ENCODE peak calls at places on chromosomes 7 and 10, in seven cellular contexts. O, C, S, G, Y, A and H are unnamed samples.

GRCh38 chr7:117227091-117227490 is 95.8 kb downstream of the WNT2 start:
- DNase-seq in O (peak; percentile 36), C (no peak), S (no peak), G (no peak), Y (no peak), A (no peak), H (no peak)

GRCh38 chr7:75650062-75650461 is 88.7 kb downstream of the HIP1 start:
- DNase-seq in O (no peak), C (peak; percentile 64), S (no peak), G (no peak), Y (no peak), A (peak; percentile 72), H (no peak)

GRCh38 chr7:69652947-69653701 is 54.8 kb downstream of the AUTS2 start:
- DNase-seq in O (no peak), C (no peak), S (no peak), G (no peak), Y (no peak), A (no peak), H (no peak)

GRCh38 chr10:33950216-33950615 is 615.7 kb upstream of the NRP1 start:
- DNase-seq in O (no peak), C (no peak), S (no peak), G (no peak), Y (no peak), A (peak; percentile 23), H (no peak)

GRCh38 chr10:62492012-62492869 is 118.1 kb downstream of the ZNF365 start:
- DNase-seq in O (peak; percentile 50), C (peak; percentile 41), S (peak; percentile 41), G (peak; percentile 92), Y (peak; percentile 48), A (peak; percentile 66), H (peak; percentile 48)

GRCh38 chr7:106041140-106041717 is 70.9 kb downstream of the SYPL1 start:
- DNase-seq in O (peak; percentile 71), C (peak; percentile 85), S (peak; percentile 65), G (peak; percentile 79), Y (peak; percentile 47), A (peak; percentile 88), H (peak; percentile 40)

GRCh38 chr7:5854738-5855137 is 25.9 kb upstream of the OCM start:
- DNase-seq in O (no peak), C (no peak), S (no peak), G (no peak), Y (no peak), A (no peak), H (no peak)

GRCh38 chr7:66047426-66047825 is 28.2 kb upstream of the ASL start:
- DNase-seq in O (peak; percentile 93), C (no peak), S (peak; percentile 6), G (peak; percentile 93), Y (peak; percentile 60), A (no peak), H (no peak)

GRCh38 chr10:119817991-119818888 is 54.4 kb downstream of the MCMBP start:
- DNase-seq in O (peak; percentile 52), C (peak; percentile 96), S (peak; percentile 91), G (no peak), Y (no peak), A (peak; percentile 94), H (no peak)

GRCh38 chr10:119818889-119819270 is 53.8 kb downstream of the MCMBP start:
- DNase-seq in O (no peak), C (peak; percentile 82), S (peak; percentile 38), G (no peak), Y (no peak), A (peak; percentile 80), H (no peak)

GRCh38 chr10:119815671-119816070 is 57.0 kb downstream of the MCMBP start:
- DNase-seq in O (no peak), C (no peak), S (no peak), G (no peak), Y (no peak), A (no peak), H (no peak)

GRCh38 chr10:119824299-119824698 is 48.3 kb downstream of the MCMBP start:
- DNase-seq in O (no peak), C (no peak), S (no peak), G (no peak), Y (no peak), A (no peak), H (no peak)

DNA sequence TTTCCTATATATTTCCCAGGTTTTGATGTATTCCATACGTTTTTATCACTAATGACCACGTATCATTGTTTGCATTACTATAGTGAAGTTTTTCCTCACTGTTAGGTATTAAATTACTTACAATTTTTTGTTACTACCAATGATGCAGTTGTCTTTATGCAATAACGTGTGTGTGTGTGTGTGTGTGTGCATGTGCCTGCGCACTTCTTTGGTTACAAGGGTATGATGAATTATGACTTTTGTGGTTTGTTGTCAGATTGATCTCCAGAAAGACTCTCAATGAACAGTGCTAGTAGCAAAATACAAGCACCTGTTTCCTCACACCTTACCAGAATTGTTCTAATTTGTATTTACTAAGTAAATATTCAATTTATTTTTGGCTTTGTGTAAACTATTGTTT is 51.5 kb downstream of the MCMBP start:
- DNase-seq in O (no peak), C (no peak), S (no peak), G (no peak), Y (no peak), A (no peak), H (no peak)
- H3K4me2 ChIP-seq in O (no peak overlapping the region), C (peak overlapping the region; percentile 86), S (peak overlapping the region; percentile 83), G (no peak overlapping the region), Y (no peak overlapping the region), A (peak overlapping the region; percentile 74), H (no peak overlapping the region)

GRCh38 chr7:35257251-35258124 is 3.6 kb upstream of the TBX20 start:
- DNase-seq in O (no peak), C (peak; percentile 71), S (peak; percentile 25), G (no peak), Y (no peak), A (peak; percentile 64), H (no peak)
- TF ChIP-seq EZH2 in O (no peak), C (peak; percentile 94), S (peak; percentile 83), G (no peak), Y (no peak), A (peak; percentile 94), H (no peak)

GRCh38 chr7:79504607-79505389 is 51.3 kb upstream of the MAGI2 start:
- DNase-seq in O (peak; percentile 18), C (peak; percentile 51), S (peak; percentile 33), G (peak; percentile 6), Y (peak; percentile 15), A (peak; percentile 32), H (no peak)
- TF ChIP-seq EZH2phosphoT487 in O (no peak), C (no peak), S (no peak), G (no peak), Y (no peak), A (no peak), H (no peak)

GRCh38 chr7:7862393-7862792 is 106.2 kb upstream of the GLCCI1 start:
- DNase-seq in O (no peak), C (no peak), S (no peak), G (peak; percentile 7), Y (no peak), A (no peak), H (no peak)

GRCh38 chr7:7861211-7861633 is 107.4 kb upstream of the GLCCI1 start:
- DNase-seq in O (peak; percentile 76), C (no peak), S (peak; percentile 5), G (peak; percentile 86), Y (peak; percentile 7), A (no peak), H (no peak)

GRCh38 chr7:7858559-7858958 is 110.0 kb upstream of the GLCCI1 start:
- DNase-seq in O (no peak), C (no peak), S (no peak), G (no peak), Y (no peak), A (no peak), H (no peak)

GRCh38 chr7:7851991-7852390 is 116.6 kb upstream of the GLCCI1 start:
- DNase-seq in O (no peak), C (no peak), S (no peak), G (no peak), Y (no peak), A (no peak), H (no peak)

DNA sequence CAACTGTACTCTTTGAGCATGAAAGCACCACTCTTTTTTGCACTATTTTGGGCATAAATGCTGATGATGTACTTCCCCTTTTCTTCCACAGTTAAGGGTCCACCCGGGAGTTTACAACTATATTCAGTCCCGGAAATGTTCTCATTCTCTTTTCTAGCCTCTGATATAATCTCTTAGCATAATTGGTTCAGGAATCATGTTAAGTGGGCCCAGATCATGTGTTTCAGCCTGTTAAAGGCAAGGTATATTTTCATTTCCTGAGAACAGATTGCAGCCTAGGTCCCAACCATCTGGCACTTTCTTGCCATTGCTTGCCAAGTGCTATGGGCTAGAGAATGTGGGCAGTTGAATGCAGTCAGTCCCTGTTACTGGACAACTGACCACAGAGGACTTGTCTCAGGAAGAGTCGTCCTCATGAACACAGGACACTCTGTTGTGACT is 111.4 kb upstream of the GLCCI1 start:
- DNase-seq in O (no peak), C (no peak), S (no peak), G (no peak), Y (no peak), A (no peak), H (peak; percentile 51)
- H3K4me2 ChIP-seq in O (no peak overlapping the region), C (no peak overlapping the region), S (no peak overlapping the region), G (no peak overlapping the region), Y (no peak overlapping the region), A (no peak overlapping the region), H (peak overlapping the region; percentile 48)

GRCh38 chr10:14389981-14390590 is 59.4 kb upstream of the FRMD4A start:
- DNase-seq in O (no peak), C (no peak), S (no peak), G (no peak), Y (no peak), A (no peak), H (peak; percentile 49)
- TF ChIP-seq EZH2 in O (no peak), C (no peak), S (no peak), G (no peak), Y (no peak), A (no peak), H (no peak)

GRCh38 chr7:46468753-46469356 is 547.8 kb upstream of the IGFBP3 start:
- DNase-seq in O (peak; percentile 40), C (peak; percentile 34), S (peak; percentile 16), G (no peak), Y (peak; percentile 51), A (peak; percentile 34), H (no peak)
- TF ChIP-seq EZH2phosphoT487 in O (no peak), C (no peak), S (no peak), G (no peak), Y (no peak), A (no peak), H (no peak)

DNA sequence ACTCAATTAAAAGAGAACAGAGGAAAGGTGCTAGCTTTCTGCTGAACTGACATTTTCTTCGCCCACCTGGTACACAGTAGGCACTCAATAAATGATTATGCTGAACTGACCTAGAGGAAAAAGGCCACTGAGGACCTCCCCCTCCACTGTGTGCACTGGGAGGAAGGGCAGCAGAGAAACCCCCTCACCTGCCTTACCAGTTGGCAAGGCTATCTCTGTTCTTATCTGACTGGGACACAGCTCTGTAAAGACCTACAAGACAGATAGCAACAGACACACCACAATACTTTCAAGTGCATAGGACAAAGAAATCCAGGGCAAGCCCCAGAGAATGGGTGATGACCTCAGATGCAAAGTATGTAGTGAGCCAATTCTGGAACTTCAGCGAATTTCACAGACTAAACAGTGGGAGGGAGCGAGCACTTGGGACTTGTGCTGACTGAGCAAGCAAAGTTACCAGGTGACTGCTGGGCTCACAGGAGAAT is 30.4 kb downstream of the PDLIM1 start:
- DNase-seq in O (peak; percentile 93), C (no peak), S (peak; percentile 83), G (peak; percentile 66), Y (no peak), A (no peak), H (peak; percentile 91)
- H3K4me2 ChIP-seq in O (peak overlapping the region; percentile 91), C (no peak overlapping the region), S (peak overlapping the region; percentile 49), G (peak overlapping the region; percentile 70), Y (peak overlapping the region; percentile 60), A (no peak overlapping the region), H (peak overlapping the region; percentile 67)

GRCh38 chr10:133201151-133201947 is 28.7 kb upstream of the UTF1 start:
- DNase-seq in O (no peak), C (no peak), S (no peak), G (no peak), Y (no peak), A (no peak), H (no peak)
- TF ChIP-seq EZH2 in O (no peak), C (no peak), S (no peak), G (no peak), Y (no peak), A (no peak), H (no peak)